ENCODE peak calls at places on chromosome 22, in six cellular contexts. V is Daoy, B is heart left ventricle, O is nephron progenitor cell, U is mesenchymal stem cell, L is type B pancreatic cell. Q is an unnamed sample.

GRCh38 chr22:49950396-49950994 is 10.1 kb upstream of the PIM3 start:
- DNase-seq in V (no peak), B (no peak), O (no peak), U (no peak), L (no peak), Q (no peak)

GRCh38 chr22:36131907-36132306 is 28.6 kb downstream of the APOL3 start:
- DNase-seq in V (no peak), B (no peak), O (no peak), U (no peak), L (no peak), Q (no peak)

GRCh38 chr22:47727656-47728055 is 965.2 kb downstream of the TBC1D22A start:
- DNase-seq in V (no peak), B (no peak), O (no peak), U (no peak), L (no peak), Q (no peak)

GRCh38 chr22:47126344-47126811 is 363.9 kb downstream of the TBC1D22A start:
- DNase-seq in V (no peak), B (peak; percentile 23), O (no peak), U (no peak), L (no peak), Q (no peak)

GRCh38 chr22:36536717-36537116 is 7.8 kb upstream of the EIF3D start:
- DNase-seq in V (no peak), B (no peak), O (no peak), U (no peak), L (no peak), Q (no peak)

GRCh38 chr22:29312218-29313125 is 3.0 kb downstream of the RASL10A start:
- DNase-seq in V (no peak), B (no peak), O (no peak), U (no peak), L (no peak), Q (no peak)

GRCh38 chr22:38163844-38164577 is 17.6 kb downstream of the PLA2G6 start:
- DNase-seq in V (no peak), B (no peak), O (no peak), U (no peak), L (no peak), Q (no peak)

GRCh38 chr22:46432164-46433068 is 96.9 kb downstream of the TRMU start:
- DNase-seq in V (no peak), B (no peak), O (no peak), U (no peak), L (no peak), Q (no peak)

GRCh38 chr22:37758698-37759097 is 49.0 kb upstream of the GCAT start:
- DNase-seq in V (no peak), B (no peak), O (no peak), U (peak; percentile 61), L (no peak), Q (no peak)

GRCh38 chr22:17501679-17502285 is 61.5 kb upstream of the SLC25A18 start:
- DNase-seq in V (peak; percentile 56), B (no peak), O (no peak), U (peak; percentile 65), L (no peak), Q (peak; percentile 38)

GRCh38 chr22:36913431-36914382 is at the start of gene CSF2RB:
- DNase-seq in V (no peak), B (peak; percentile 49), O (no peak), U (no peak), L (no peak), Q (no peak)

GRCh38 chr22:37018815-37019308 is 385 bp downstream of the TST start:
- DNase-seq in V (peak; percentile 36), B (peak; percentile 74), O (peak; percentile 77), U (peak; percentile 82), L (no peak), Q (peak; percentile 64)

GRCh38 chr22:43293661-43294392 is 49.3 kb downstream of the SCUBE1 start:
- DNase-seq in V (peak; percentile 41), B (no peak), O (peak; percentile 46), U (peak; percentile 98), L (no peak), Q (no peak)

GRCh38 chr22:42468841-42469240 is 36.6 kb upstream of the NFAM1 start:
- DNase-seq in V (peak; percentile 40), B (no peak), O (no peak), U (peak; percentile 1), L (no peak), Q (no peak)

Q was measured in iPS-NIHi11.